ENCODE peak calls at places on chromosomes 13 and 19, in five cellular contexts. X is activated naive CD4-positive, alpha-beta T cell treated with Interleukin-2 at 50 U/mL for 16 hours; F is stimulated activated CD4-positive, alpha-beta T cell treated with anti-CD3 and anti-CD28 coated beads, Interleukin-15, amount 100 ng/mL, for 1 hour; B is NCI-H1417; C is CD8-positive, alpha-beta T cell. Z is an unnamed sample.

GRCh38 chr19:27770095-27770494 is 1442.9 kb downstream of the UQCRFS1 start:
- DNase-seq in B (no peak), C (no peak), X (no peak), F (no peak), Z (no peak)

GRCh38 chr13:85816413-85816812 is 17.2 kb upstream of the SLITRK6 start:
- DNase-seq in B (no peak), F (no peak), X (no peak), C (no peak), Z (no peak)

GRCh38 chr19:13804830-13805683 is 9.8 kb downstream of the ZSWIM4 start:
- DNase-seq in C (no peak), F (no peak), X (no peak), B (no peak), Z (no peak)

GRCh38 chr19:16289594-16289993 is 35.0 kb upstream of the KLF2 start:
- DNase-seq in C (no peak), B (no peak), X (no peak), F (no peak), Z (peak; percentile 27)

GRCh38 chr19:49609499-49610092 is 18.6 kb downstream of the PRR12 start:
- DNase-seq in F (no peak), B (no peak), C (no peak), X (no peak), Z (no peak)

GRCh38 chr13:29935309-29935981 is 85.0 kb upstream of the UBL3 start:
- DNase-seq in X (peak; percentile 77), C (peak; percentile 85), F (peak; percentile 35), B (peak; percentile 56), Z (peak; percentile 91)

GRCh38 chr13:27465611-27466010 is 15.2 kb upstream of the MTIF3 start:
- DNase-seq in C (no peak), B (no peak), X (no peak), F (no peak), Z (no peak)

GRCh38 chr19:38544569-38545315 is 73.0 kb downstream of the MAP4K1 start:
- DNase-seq in X (no peak), C (no peak), F (no peak), B (no peak), Z (no peak)

GRCh38 chr13:113065406-113066141 is 40.0 kb upstream of the F7 start:
- DNase-seq in B (peak; percentile 15), C (no peak), F (no peak), X (no peak), Z (no peak)

GRCh38 chr13:41514853-41515395 is 57.6 kb downstream of the RGCC start:
- DNase-seq in B (no peak), X (no peak), C (no peak), F (no peak), Z (no peak)

GRCh38 chr19:2186071-2186846 is 22.5 kb downstream of the DOT1L start:
- DNase-seq in F (no peak), B (no peak), C (no peak), X (no peak), Z (no peak)

GRCh38 chr19:41356984-41357739 is 3.4 kb upstream of the TGFB1 start:
- DNase-seq in X (peak; percentile 21), B (no peak), C (no peak), F (no peak), Z (no peak)

GRCh38 chr19:16295071-16295470 is 29.6 kb upstream of the KLF2 start:
- DNase-seq in X (no peak), C (no peak), B (no peak), F (no peak), Z (no peak)

GRCh38 chr19:55228015-55228391 is 560 bp downstream of the TMEM86B start:
- DNase-seq in F (no peak), B (no peak), X (no peak), C (no peak), Z (no peak)

GRCh38 chr19:3381701-3382372 is 15.5 kb downstream of the NFIC start:
- DNase-seq in X (no peak), C (no peak), F (no peak), B (no peak), Z (no peak)

GRCh38 chr13:27789153-27789494 is 3.2 kb upstream of the GSX1 start:
- DNase-seq in C (peak; percentile 37), X (no peak), F (no peak), B (no peak), Z (no peak)

GRCh38 chr13:95315752-95316151 is 14.5 kb upstream of the ABCC4 start:
- DNase-seq in C (no peak), F (no peak), B (no peak), X (no peak), Z (no peak)

GRCh38 chr19:3825286-3825956 is 39.2 kb upstream of the MATK start:
- DNase-seq in C (peak; percentile 17), B (no peak), X (no peak), F (no peak), Z (no peak)

GRCh38 chr13:111326981-111327642 is 6.7 kb downstream of the TEX29 start:
- DNase-seq in X (no peak), F (no peak), C (no peak), B (no peak), Z (peak; percentile 14)

GRCh38 chr19:39405930-39406655 is 554 bp upstream of the ZFP36 start:
- DNase-seq in X (peak; percentile 83), F (peak; percentile 88), C (peak; percentile 97), B (no peak), Z (peak; percentile 86)

GRCh38 chr19:56316728-56317127 is 2.1 kb upstream of the ZSCAN5A start:
- DNase-seq in C (no peak), X (no peak), B (no peak), F (no peak), Z (no peak)

GRCh38 chr19:14440049-14440448 is 6.9 kb downstream of the PKN1 start:
- DNase-seq in B (no peak), X (peak; percentile 78), F (peak; percentile 48), C (peak; percentile 81), Z (peak; percentile 87)

GRCh38 chr19:31803819-31804446 is 454.7 kb upstream of the TSHZ3 start:
- DNase-seq in B (no peak), C (no peak), F (no peak), X (no peak), Z (no peak)

GRCh38 chr19:4730740-4731171 is 7.1 kb upstream of the DPP9 start:
- DNase-seq in B (no peak), X (peak; percentile 74), C (peak; percentile 67), F (peak; percentile 31), Z (peak; percentile 73)

GRCh38 chr13:76854894-76855293 is 31.3 kb downstream of the KCTD12 start:
- DNase-seq in F (no peak), C (no peak), B (no peak), X (no peak), Z (no peak)

GRCh38 chr19:42478765-42479307 is 36.1 kb upstream of the CXCL17 start:
- DNase-seq in C (no peak), X (no peak), B (no peak), F (no peak), Z (no peak)

GRCh38 chr19:14442904-14443631 is 10.0 kb downstream of the PKN1 start:
- DNase-seq in C (no peak), X (no peak), B (no peak), F (no peak), Z (no peak)

GRCh38 chr13:44088911-44089851 is 209.5 kb downstream of the LACC1 start:
- DNase-seq in X (no peak), C (no peak), B (no peak), F (no peak), Z (no peak)

Z was measured in activated CD4-positive, alpha-beta memory T cell treated with anti-CD3 and anti-CD28 coated beads, Interleukin-2, amount 10 ng/mL, durations not matched to agents 7 days and 5 days.